ENCODE peak calls at places on chromosomes 5 and 9, in eight cellular contexts. E, B, S, C, R, W, Y and K are unnamed samples.

GRCh38 chr9:28212979-28213378 is 639.7 kb upstream of the C9orf72 start:
- DNase-seq in C (no peak), R (no peak), B (no peak), S (no peak), W (no peak), Y (peak; percentile 24), E (no peak), K (peak; percentile 95)

GRCh38 chr9:28155067-28155466 is 581.8 kb upstream of the C9orf72 start:
- DNase-seq in R (no peak), W (peak; percentile 35), C (no peak), E (no peak), B (no peak), S (no peak), Y (no peak), K (no peak)

GRCh38 chr5:9512452-9512851 is 33.4 kb downstream of the SEMA5A start:
- DNase-seq in S (no peak), W (no peak), C (no peak), E (no peak), B (no peak), R (peak; percentile 41), Y (no peak), K (no peak)

GRCh38 chr5:154449786-154450185 is 4.0 kb downstream of the SAP30L start:
- DNase-seq in R (no peak), Y (no peak), B (no peak), C (no peak), S (no peak), W (no peak), E (no peak), K (no peak)

GRCh38 chr9:32220750-32221149 is 163.7 kb upstream of the ACO1 start:
- DNase-seq in B (no peak), W (no peak), Y (no peak), S (no peak), R (no peak), C (no peak), E (no peak), K (no peak)

GRCh38 chr5:115579747-115580173 is 22.5 kb downstream of the TICAM2 start:
- DNase-seq in Y (no peak), S (no peak), E (no peak), B (no peak), C (no peak), R (no peak), W (no peak), K (peak; percentile 64)

GRCh38 chr9:94680020-94680419 is 40.7 kb upstream of the FBP1 start:
- DNase-seq in S (no peak), Y (no peak), B (no peak), R (no peak), W (no peak), C (no peak), E (no peak), K (no peak)

GRCh38 chr5:55997742-55998351 is 3.1 kb upstream of the IL6ST start:
- DNase-seq in S (no peak), Y (no peak), R (no peak), B (no peak), C (no peak), E (no peak), W (no peak), K (peak; percentile 99)

GRCh38 chr9:31700252-31701045 is 684.0 kb upstream of the ACO1 start:
- DNase-seq in E (no peak), R (no peak), B (no peak), S (no peak), Y (no peak), C (no peak), W (no peak), K (peak; percentile 98)

GRCh38 chr5:14066326-14066725 is 76.8 kb upstream of the TRIO start:
- DNase-seq in W (no peak), Y (no peak), S (no peak), E (no peak), C (no peak), B (no peak), R (no peak), K (no peak)

GRCh38 chr9:120109242-120109641 is 470.7 kb downstream of the CDK5RAP2 start:
- DNase-seq in E (no peak), R (no peak), Y (peak; percentile 44), S (peak; percentile 50), W (no peak), B (no peak), C (peak; percentile 2), K (no peak)

GRCh38 chr9:108663381-108663876 is 192.4 kb downstream of the ACTL7B start:
- DNase-seq in C (no peak), B (no peak), S (no peak), Y (no peak), W (no peak), R (no peak), E (no peak), K (peak; percentile 28)

GRCh38 chr5:139251281-139251687 is 42.3 kb upstream of the MATR3 start:
- DNase-seq in E (no peak), R (no peak), W (no peak), S (no peak), C (peak; percentile 67), Y (no peak), B (peak; percentile 29), K (no peak)

GRCh38 chr5:113606298-113607134 is 93.0 kb downstream of the YTHDC2 start:
- DNase-seq in E (peak; percentile 64), B (peak; percentile 11), C (peak; percentile 74), Y (peak; percentile 38), R (peak; percentile 27), W (peak; percentile 35), S (peak; percentile 23), K (peak; percentile 44)

GRCh38 chr5:74040065-74040551 is 414.1 kb downstream of the ARHGEF28 start:
- DNase-seq in S (no peak), C (no peak), W (no peak), R (no peak), Y (no peak), B (no peak), E (no peak), K (peak; percentile 77)
- H3K36me3 ChIP-seq in S (no peaks in the 10 kb centered on the region), C (no peaks in the 10 kb centered on the region), W (no peaks in the 10 kb centered on the region), R (no peaks in the 10 kb centered on the region), Y (no peaks in the 10 kb centered on the region), B (no peaks in the 10 kb centered on the region), E (no peaks in the 10 kb centered on the region), K (no peaks in the 10 kb centered on the region)

DNA sequence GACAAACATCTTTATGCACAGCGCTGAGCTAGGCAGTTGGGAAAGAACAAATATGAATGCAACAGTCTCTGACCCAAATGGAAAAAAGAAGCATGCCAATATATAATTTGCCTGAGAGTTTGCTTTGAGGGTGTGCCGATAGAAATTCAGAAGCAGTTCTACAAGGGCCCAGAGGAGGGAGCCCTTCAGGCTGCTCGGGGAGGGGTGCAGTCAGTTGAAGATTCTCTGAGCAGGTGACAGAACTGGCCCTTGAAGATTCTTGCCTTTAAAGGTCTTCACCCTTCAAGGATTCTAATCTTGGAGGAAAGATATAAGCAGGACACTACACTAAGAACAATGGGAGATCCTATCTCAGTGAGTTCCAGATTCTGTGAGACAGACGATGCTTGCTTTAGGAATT is 3.7 kb upstream of the PAPPA start:
- DNase-seq in B (peak; percentile 17), W (peak; percentile 56), Y (peak; percentile 22), E (no peak), C (peak; percentile 14), R (no peak), S (no peak), K (no peak)
- TF ChIP-seq CTCF in B (peak; percentile 62), W (peak; percentile 50), Y (peak; percentile 81), E (peak; percentile 42), C (peak; percentile 71), R (peak; percentile 37), S (peak; percentile 81), K (peak; percentile 83)

DNA sequence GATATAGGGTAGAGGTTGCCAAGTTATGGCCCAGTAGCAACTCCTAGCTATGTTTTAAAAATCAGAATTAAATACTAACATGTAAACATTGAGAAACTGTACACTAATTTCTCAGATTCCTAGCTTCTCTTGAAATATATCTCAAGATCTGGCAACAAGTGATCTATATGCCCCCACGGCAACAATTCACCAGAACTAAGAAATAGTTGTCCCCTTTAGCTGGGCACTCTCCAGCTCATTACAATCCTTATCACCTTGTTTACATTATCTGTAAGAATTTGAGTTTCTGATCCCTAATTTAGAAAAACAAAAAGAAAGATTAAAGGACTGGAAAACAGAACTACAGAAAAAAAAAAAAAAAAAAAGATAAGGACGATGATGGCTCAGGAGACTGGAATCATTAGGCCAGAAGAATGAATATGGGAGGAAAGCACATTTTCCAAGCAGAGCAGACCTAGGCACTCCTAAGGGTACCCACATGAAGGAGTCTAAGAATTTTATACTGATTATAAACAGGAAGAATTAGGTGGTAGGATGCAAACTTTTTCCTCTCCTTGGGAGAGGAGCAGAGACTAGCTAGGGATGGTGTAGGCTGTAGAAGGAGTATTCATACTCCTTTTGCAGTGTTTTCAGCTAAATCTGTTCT is 22.9 kb downstream of the INIP start:
- DNase-seq in B (no peak), Y (no peak), R (no peak), S (no peak), W (no peak), C (no peak), E (no peak), K (no peak)
- H3K36me3 ChIP-seq in B (no peaks in the 10 kb centered on the region), Y (peaks cover 8% of the 10 kb centered on the region), R (no peaks in the 10 kb centered on the region), S (peaks cover 24% of the 10 kb centered on the region), W (no peaks in the 10 kb centered on the region), C (peaks cover 86% of the 10 kb centered on the region), E (peaks cover 64% of the 10 kb centered on the region), K (peaks cover 13% of the 10 kb centered on the region)

GRCh38 chr5:173331956-173332479 is 3.8 kb upstream of the STC2 start:
- DNase-seq in Y (peak; percentile 77), S (no peak), R (peak; percentile 65), B (peak; percentile 79), E (peak; percentile 88), C (peak; percentile 82), W (peak; percentile 94), K (peak; percentile 78)
- TF ChIP-seq CTCF in Y (peak; percentile 94), S (peak; percentile 96), R (peak; percentile 88), B (peak; percentile 85), E (peak; percentile 75), C (peak; percentile 90), W (peak; percentile 79), K (peak; percentile 98)

GRCh38 chr5:175489693-175490443 is 11.5 kb downstream of the SFXN1 start:
- DNase-seq in W (no peak), S (no peak), C (no peak), B (no peak), E (no peak), R (no peak), Y (no peak), K (no peak)

GRCh38 chr5:175493726-175494125 is 15.4 kb downstream of the SFXN1 start:
- DNase-seq in R (no peak), Y (no peak), E (no peak), C (no peak), B (no peak), W (no peak), S (no peak), K (no peak)

GRCh38 chr5:175493260-175493659 is 14.9 kb downstream of the SFXN1 start:
- DNase-seq in C (no peak), Y (no peak), B (no peak), S (no peak), W (no peak), R (no peak), E (no peak), K (no peak)

GRCh38 chr5:175491223-175491622 is 12.9 kb downstream of the SFXN1 start:
- DNase-seq in S (no peak), Y (no peak), W (no peak), E (no peak), C (no peak), R (no peak), B (no peak), K (no peak)

GRCh38 chr5:175494271-175495183 is 16.2 kb downstream of the SFXN1 start:
- DNase-seq in R (no peak), W (no peak), Y (no peak), C (no peak), B (no peak), S (no peak), E (no peak), K (peak; percentile 79)
- H3K36me3 ChIP-seq in R (no peaks in the 10 kb centered on the region), W (no peaks in the 10 kb centered on the region), Y (peaks cover 43% of the 10 kb centered on the region), C (peaks cover 99% of the 10 kb centered on the region), B (no peaks in the 10 kb centered on the region), S (peaks cover 56% of the 10 kb centered on the region), E (peaks cover 70% of the 10 kb centered on the region), K (peaks cover 10% of the 10 kb centered on the region)

GRCh38 chr5:141369994-141370848 is at the start of gene PCDHGB3:
- DNase-seq in S (no peak), Y (no peak), E (no peak), W (no peak), B (peak; percentile 21), R (no peak), C (peak; percentile 61), K (peak; percentile 29)
- TF ChIP-seq CTCF in S (peak; percentile 14), Y (no peak), E (peak; percentile 15), W (no peak), B (no peak), R (no peak), C (peak; percentile 72), K (peak; percentile 31)